ENCODE peak calls at places on chromosomes 5 and 9, in eight cellular contexts. Q, K, Z, I, C, J, E and U are unnamed samples.

GRCh38 chr9:88994820-88995180 is 3.5 kb downstream of the S1PR3 start:
- DNase-seq in Q (peak), K (no peak), Z (no peak), I (no peak), C (no peak), J (no peak), E (no peak), U (no peak)

GRCh38 chr5:143536364-143536763 is 132.9 kb upstream of the NR3C1 start:
- DNase-seq in Q (peak), K (peak), Z (no peak), I (peak), C (peak), J (no peak), E (peak), U (no peak)

GRCh38 chr9:98922721-98923435 is 20.8 kb upstream of the COL15A1 start:
- DNase-seq in Q (no peak), K (no peak), Z (no peak), I (no peak), C (no peak), J (no peak), E (no peak), U (no peak)

GRCh38 chr5:111016801-111017200 is 54.7 kb upstream of the TSLP start:
- DNase-seq in Q (peak), K (no peak), Z (no peak), I (no peak), C (no peak), J (no peak), E (no peak), U (no peak)

GRCh38 chr5:1331861-1332405 is 13.0 kb downstream of the CLPTM1L start:
- DNase-seq in Q (no peak), K (no peak), Z (no peak), I (no peak), C (no peak), J (no peak), E (no peak), U (no peak)

GRCh38 chr5:94849821-94850736 is 231.6 kb downstream of the SLF1 start:
- DNase-seq in Q (peak), K (peak), Z (no peak), I (no peak), C (peak), J (no peak), E (no peak), U (peak)

GRCh38 chr9:105957830-105958229 is 263.5 kb downstream of the TMEM38B start:
- DNase-seq in Q (no peak), K (no peak), Z (peak), I (no peak), C (peak), J (no peak), E (no peak), U (no peak)

GRCh38 chr9:18658764-18659705 is 185.1 kb downstream of the ADAMTSL1 start:
- DNase-seq in Q (peak), K (no peak), Z (no peak), I (no peak), C (no peak), J (no peak), E (no peak), U (no peak)

GRCh38 chr5:428219-428618 is 14.8 kb upstream of the EXOC3 start:
- DNase-seq in Q (no peak), K (no peak), Z (no peak), I (no peak), C (no peak), J (no peak), E (no peak), U (no peak)

GRCh38 chr5:94240616-94241287 is 377.7 kb downstream of the KIAA0825 start:
- DNase-seq in Q (peak), K (no peak), Z (no peak), I (no peak), C (no peak), J (no peak), E (no peak), U (no peak)

GRCh38 chr5:126884269-126884819 is 107.4 kb downstream of the LMNB1 start:
- DNase-seq in Q (peak), K (peak), Z (no peak), I (no peak), C (no peak), J (no peak), E (no peak), U (no peak)

GRCh38 chr9:121278535-121279169 is 10.7 kb downstream of the GSN start:
- DNase-seq in Q (peak), K (peak), Z (no peak), I (peak), C (peak), J (peak), E (peak), U (peak)

GRCh38 chr9:102114557-102114956 is 376.1 kb upstream of the GRIN3A start:
- DNase-seq in Q (no peak), K (no peak), Z (no peak), I (no peak), C (no peak), J (no peak), E (no peak), U (no peak)

GRCh38 chr5:91528831-91529230 is 145.7 kb upstream of the ARRDC3 start:
- DNase-seq in Q (no peak), K (no peak), Z (no peak), I (no peak), C (no peak), J (no peak), E (no peak), U (no peak)

GRCh38 chr9:69785757-69786156 is 25.9 kb upstream of the PTAR1 start:
- DNase-seq in Q (peak), K (peak), Z (no peak), I (no peak), C (no peak), J (no peak), E (no peak), U (no peak)

GRCh38 chr9:95822583-95823431 is 52.7 kb upstream of the ERCC6L2 start:
- DNase-seq in Q (peak), K (peak), Z (no peak), I (no peak), C (no peak), J (no peak), E (no peak), U (no peak)

GRCh38 chr9:136095495-136096058 is 488 bp upstream of the NACC2 start:
- DNase-seq in Q (peak), K (peak), Z (no peak), I (no peak), C (no peak), J (no peak), E (no peak), U (peak)

GRCh38 chr5:53733853-53734252 is 173.4 kb downstream of the NDUFS4 start:
- DNase-seq in Q (no peak), K (peak), Z (no peak), I (no peak), C (no peak), J (no peak), E (no peak), U (no peak)

GRCh38 chr5:156971415-156971814 is 8.4 kb upstream of the TIMD4 start:
- DNase-seq in Q (no peak), K (peak), Z (no peak), I (no peak), C (no peak), J (no peak), E (no peak), U (no peak)

GRCh38 chr5:82509726-82510125 is 231.6 kb upstream of the RPS23 start:
- DNase-seq in Q (no peak), K (no peak), Z (no peak), I (no peak), C (no peak), J (no peak), E (no peak), U (no peak)

GRCh38 chr9:134487066-134487710 is 154.4 kb upstream of the COL5A1 start:
- DNase-seq in Q (no peak), K (no peak), Z (no peak), I (no peak), C (no peak), J (no peak), E (peak), U (no peak)

GRCh38 chr9:123614503-123615258 is 258.7 kb downstream of the CRB2 start:
- DNase-seq in Q (no peak), K (no peak), Z (no peak), I (no peak), C (no peak), J (no peak), E (no peak), U (no peak)

GRCh38 chr9:123609844-123610243 is 253.8 kb downstream of the CRB2 start:
- DNase-seq in Q (peak), K (no peak), Z (no peak), I (no peak), C (no peak), J (no peak), E (no peak), U (no peak)

GRCh38 chr5:126961702-126962101 is 68.7 kb downstream of the MARCHF3 start:
- DNase-seq in Q (peak), K (no peak), Z (no peak), I (no peak), C (no peak), J (no peak), E (no peak), U (no peak)

GRCh38 chr5:88957000-88957399 is 74.0 kb upstream of the MEF2C start:
- DNase-seq in Q (no peak), K (no peak), Z (no peak), I (no peak), C (no peak), J (no peak), E (no peak), U (no peak)

GRCh38 chr5:138585228-138585627 is 10.0 kb upstream of the HSPA9 start:
- DNase-seq in Q (no peak), K (no peak), Z (no peak), I (no peak), C (no peak), J (no peak), E (no peak), U (no peak)

GRCh38 chr9:6897831-6898230 is 140.1 kb downstream of the KDM4C start:
- DNase-seq in Q (no peak), K (no peak), Z (no peak), I (no peak), C (no peak), J (no peak), E (no peak), U (no peak)

GRCh38 chr9:96495341-96495740 is 45.4 kb downstream of the HABP4 start:
- DNase-seq in Q (peak), K (no peak), Z (no peak), I (peak), C (no peak), J (no peak), E (no peak), U (no peak)

GRCh38 chr9:131276107-131276888 is at the start of gene FAM78A:
- DNase-seq in Q (no peak), K (no peak), Z (no peak), I (peak), C (no peak), J (no peak), E (no peak), U (peak)

GRCh38 chr5:108681079-108681921 is 66.4 kb upstream of the FER start:
- DNase-seq in Q (peak), K (peak), Z (no peak), I (no peak), C (peak), J (peak), E (no peak), U (peak)

GRCh38 chr9:109001275-109001676 is 12.0 kb downstream of the CTNNAL1 start:
- DNase-seq in Q (peak), K (peak), Z (no peak), I (no peak), C (no peak), J (no peak), E (no peak), U (no peak)

GRCh38 chr5:73435640-73436534 is 12.7 kb downstream of the FOXD1 start:
- DNase-seq in Q (no peak), K (no peak), Z (no peak), I (no peak), C (no peak), J (no peak), E (no peak), U (no peak)

GRCh38 chr5:119393746-119394145 is 37.9 kb downstream of the TNFAIP8 start:
- DNase-seq in Q (peak), K (no peak), Z (no peak), I (no peak), C (no peak), J (no peak), E (no peak), U (no peak)

GRCh38 chr5:113330533-113331200 is 104.1 kb downstream of the TSSK1B start:
- DNase-seq in Q (peak), K (peak), Z (no peak), I (no peak), C (peak), J (no peak), E (no peak), U (no peak)

GRCh38 chr9:119802621-119803020 is 433.4 kb upstream of the BRINP1 start:
- DNase-seq in Q (no peak), K (no peak), Z (no peak), I (no peak), C (no peak), J (no peak), E (no peak), U (no peak)

DNA sequence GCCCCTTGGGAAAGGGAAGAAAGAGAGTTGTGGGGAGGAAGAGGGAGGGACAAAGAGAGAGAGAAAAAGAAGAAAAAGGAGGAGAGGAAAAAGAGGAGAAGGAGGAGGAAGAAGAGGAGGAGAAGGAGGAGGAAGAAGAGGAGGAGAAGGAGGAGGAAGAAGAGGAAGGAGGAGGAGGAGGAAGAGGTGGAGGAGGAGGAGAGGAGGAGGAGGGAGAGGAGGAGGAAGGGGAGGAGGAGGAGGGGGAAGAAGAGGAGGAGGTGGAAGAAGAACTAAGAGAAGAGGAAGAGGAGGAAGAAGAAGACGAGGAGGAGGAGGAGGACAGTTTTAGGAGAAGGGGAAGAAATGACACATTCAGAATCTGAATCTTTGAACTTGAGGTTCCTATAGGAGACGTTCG is 7.4 kb downstream of the SLC36A2 start:
- DNase-seq in Q (no peak), K (no peak), Z (no peak), I (no peak), C (no peak), J (no peak), E (no peak), U (no peak)
- TF ChIP-seq CTCF in Q (no peak), K (no peak), Z (no peak), I (no peak), C (no peak), J (no peak), E (no peak), U (no peak)

GRCh38 chr5:32585446-32586250 is at the start of gene SUB1:
- DNase-seq in Q (peak), K (peak), Z (peak), I (peak), C (peak), J (peak), E (peak), U (peak)
- TF ChIP-seq CTCF in Q (no peak), K (peak), Z (peak), I (no peak), C (no peak), J (no peak), E (no peak), U (no peak)

GRCh38 chr5:150641006-150641570 is 628 bp downstream of the SYNPO start:
- DNase-seq in Q (peak), K (peak), Z (no peak), I (peak), C (no peak), J (no peak), E (no peak), U (no peak)
- TF ChIP-seq CTCF in Q (no peak), K (no peak), Z (no peak), I (no peak), C (no peak), J (no peak), E (no peak), U (no peak)

GRCh38 chr5:97538916-97539315 is 355.9 kb upstream of the RIOK2 start:
- DNase-seq in Q (no peak), K (no peak), Z (no peak), I (no peak), C (no peak), J (no peak), E (no peak), U (no peak)

GRCh38 chr5:97531549-97531948 is 348.5 kb upstream of the RIOK2 start:
- DNase-seq in Q (no peak), K (no peak), Z (no peak), I (no peak), C (no peak), J (no peak), E (no peak), U (no peak)

GRCh38 chr5:97529354-97529753 is 346.3 kb upstream of the RIOK2 start:
- DNase-seq in Q (no peak), K (no peak), Z (no peak), I (no peak), C (no peak), J (no peak), E (no peak), U (no peak)

GRCh38 chr5:97536683-97537082 is 353.6 kb upstream of the RIOK2 start:
- DNase-seq in Q (no peak), K (no peak), Z (no peak), I (no peak), C (no peak), J (no peak), E (no peak), U (no peak)

GRCh38 chr5:97534166-97534565 is 351.1 kb upstream of the RIOK2 start:
- DNase-seq in Q (peak), K (peak), Z (no peak), I (peak), C (peak), J (peak), E (no peak), U (peak)
- TF ChIP-seq CTCF in Q (peak), K (peak), Z (no peak), I (no peak), C (peak), J (peak), E (peak), U (peak)